ENCODE peak calls at places on chromosomes 13 and 19, in nine cellular contexts. W, A, V, J, Z, T, N, X and I are unnamed samples.

GRCh38 chr19:29290853-29291252 is 77.9 kb upstream of the UQCRFS1 start:
- DNase-seq in W (no peak), A (no peak), V (no peak), J (no peak), Z (no peak), T (no peak), N (no peak), X (no peak), I (no peak)

GRCh38 chr13:20090349-20090748 is 70.5 kb downstream of the GJA3 start:
- DNase-seq in W (no peak), A (peak; percentile 9), V (no peak), J (no peak), Z (no peak), T (peak; percentile 15), N (no peak), X (no peak), I (no peak)

GRCh38 chr19:23283925-23284324 is 33.7 kb upstream of the ZNF724 start:
- DNase-seq in W (peak; percentile 30), A (peak; percentile 37), V (no peak), J (peak; percentile 39), Z (no peak), T (peak; percentile 18), N (peak; percentile 47), X (peak; percentile 35), I (no peak)

GRCh38 chr13:111156421-111156820 is 41.3 kb downstream of the ARHGEF7 start:
- DNase-seq in W (no peak), A (no peak), V (no peak), J (no peak), Z (no peak), T (peak; percentile 23), N (no peak), X (no peak), I (no peak)

GRCh38 chr19:51338563-51339312 is 3.2 kb downstream of the VSIG10L start:
- DNase-seq in W (peak; percentile 61), A (peak; percentile 64), V (peak; percentile 63), J (peak; percentile 52), Z (peak; percentile 88), T (peak; percentile 62), N (peak; percentile 77), X (peak; percentile 68), I (peak; percentile 92)

GRCh38 chr19:2575734-2576481 is 100.0 kb downstream of the GADD45B start:
- DNase-seq in W (peak; percentile 69), A (peak; percentile 96), V (no peak), J (no peak), Z (peak; percentile 96), T (peak; percentile 95), N (no peak), X (no peak), I (peak; percentile 92)

GRCh38 chr19:8069116-8069973 is 16.8 kb downstream of the CCL25 start:
- DNase-seq in W (no peak), A (peak; percentile 21), V (no peak), J (no peak), Z (no peak), T (no peak), N (no peak), X (no peak), I (no peak)

GRCh38 chr13:75691183-75691582 is 55.1 kb downstream of the LMO7 start:
- DNase-seq in W (peak; percentile 75), A (peak; percentile 71), V (no peak), J (no peak), Z (no peak), T (peak; percentile 22), N (no peak), X (no peak), I (no peak)

GRCh38 chr13:37138917-37139316 is 33.5 kb upstream of the CSNK1A1L start:
- DNase-seq in W (no peak), A (peak; percentile 51), V (no peak), J (no peak), Z (no peak), T (no peak), N (no peak), X (no peak), I (no peak)

GRCh38 chr19:464146-464545 is 3.3 kb upstream of the SHC2 start:
- DNase-seq in W (no peak), A (no peak), V (no peak), J (no peak), Z (no peak), T (no peak), N (no peak), X (no peak), I (no peak)

GRCh38 chr13:84553252-84553651 is 671.0 kb upstream of the SLITRK1 start:
- DNase-seq in W (no peak), A (no peak), V (peak; percentile 15), J (no peak), Z (no peak), T (peak; percentile 4), N (no peak), X (no peak), I (no peak)

GRCh38 chr13:23848019-23848418 is 41.2 kb downstream of the MIPEP start:
- DNase-seq in W (no peak), A (no peak), V (no peak), J (no peak), Z (no peak), T (no peak), N (no peak), X (no peak), I (no peak)

GRCh38 chr19:3196933-3197205 is 11.1 kb downstream of the NCLN start:
- DNase-seq in W (no peak), A (no peak), V (no peak), J (no peak), Z (no peak), T (no peak), N (no peak), X (no peak), I (no peak)

GRCh38 chr19:6271251-6271650 is 8.5 kb downstream of the MLLT1 start:
- DNase-seq in W (peak; percentile 43), A (peak; percentile 57), V (no peak), J (no peak), Z (no peak), T (no peak), N (no peak), X (no peak), I (no peak)
- TF ChIP-seq CTCF in W (peak; percentile 43), A (peak; percentile 34), V (peak; percentile 24), J (peak; percentile 70), Z (peak; percentile 44), T (peak; percentile 44), N (no peak), X (no peak), I (no peak)

GRCh38 chr13:91554101-91554500 is 155.7 kb downstream of the GPC5 start:
- DNase-seq in W (no peak), A (no peak), V (no peak), J (no peak), Z (no peak), T (no peak), N (no peak), X (no peak), I (no peak)

GRCh38 chr13:91553584-91553983 is 155.2 kb downstream of the GPC5 start:
- DNase-seq in W (no peak), A (no peak), V (no peak), J (no peak), Z (no peak), T (no peak), N (no peak), X (no peak), I (no peak)

DNA sequence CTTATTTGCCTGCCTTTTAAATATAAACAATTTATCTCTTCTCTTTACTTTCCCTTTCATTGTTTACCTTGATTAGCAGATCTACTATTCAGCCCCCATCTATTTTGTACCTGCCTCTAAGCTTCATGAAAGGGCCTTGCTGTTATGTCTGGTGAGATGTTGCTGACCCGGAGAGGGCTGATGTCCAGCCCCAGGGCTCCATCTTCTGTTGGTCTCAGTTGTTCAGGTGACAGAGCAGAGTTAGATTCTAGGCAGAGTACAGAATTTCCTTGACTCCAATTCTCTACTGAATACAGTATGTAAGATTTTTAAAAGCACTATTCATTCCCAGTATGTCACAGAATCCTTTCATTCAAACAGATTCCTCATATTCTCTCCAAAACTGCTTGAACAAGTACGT is 158.9 kb downstream of the GPC5 start:
- DNase-seq in W (no peak), A (no peak), V (no peak), J (no peak), Z (no peak), T (no peak), N (no peak), X (no peak), I (no peak)
- TF ChIP-seq CTCF in W (no peak), A (no peak), V (no peak), J (no peak), Z (no peak), T (no peak), N (no peak), X (no peak), I (peak; percentile 33)

DNA sequence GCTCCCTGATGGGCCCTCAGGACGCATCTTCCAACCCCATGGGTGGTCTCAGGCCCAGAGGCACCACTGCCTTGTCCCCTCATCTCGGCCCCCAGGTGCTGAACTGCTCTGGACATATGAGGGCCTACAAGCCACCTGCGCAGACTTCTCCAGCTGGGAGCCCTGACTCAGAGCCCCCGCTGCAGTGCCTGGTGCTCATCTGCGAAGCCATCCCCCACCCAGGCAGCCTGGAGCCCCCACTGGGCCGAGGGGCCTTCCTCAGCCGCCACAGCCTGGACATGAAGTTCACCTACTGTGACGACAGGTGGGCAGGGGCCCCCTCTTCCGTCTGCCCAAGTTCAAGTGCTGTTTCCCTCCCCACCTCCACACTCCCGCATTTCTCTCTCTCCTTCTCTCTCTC is 12.2 kb downstream of the HIF3A start:
- DNase-seq in W (no peak), A (no peak), V (no peak), J (no peak), Z (no peak), T (no peak), N (no peak), X (no peak), I (no peak)
- TF ChIP-seq CTCF in W (no peak), A (no peak), V (no peak), J (no peak), Z (no peak), T (no peak), N (no peak), X (no peak), I (no peak)

GRCh38 chr19:50292216-50292827 is 36.9 kb downstream of the KCNC3 start:
- DNase-seq in W (no peak), A (no peak), V (no peak), J (no peak), Z (no peak), T (no peak), N (no peak), X (no peak), I (no peak)

GRCh38 chr19:50287331-50287730 is 41.8 kb downstream of the KCNC3 start:
- DNase-seq in W (no peak), A (no peak), V (no peak), J (no peak), Z (no peak), T (no peak), N (no peak), X (no peak), I (no peak)

GRCh38 chr19:50290775-50291174 is 38.4 kb downstream of the KCNC3 start:
- DNase-seq in W (no peak), A (no peak), V (no peak), J (no peak), Z (no peak), T (no peak), N (no peak), X (no peak), I (no peak)

GRCh38 chr19:50288954-50289353 is 40.2 kb downstream of the KCNC3 start:
- DNase-seq in W (no peak), A (no peak), V (no peak), J (no peak), Z (no peak), T (no peak), N (no peak), X (no peak), I (no peak)

DNA sequence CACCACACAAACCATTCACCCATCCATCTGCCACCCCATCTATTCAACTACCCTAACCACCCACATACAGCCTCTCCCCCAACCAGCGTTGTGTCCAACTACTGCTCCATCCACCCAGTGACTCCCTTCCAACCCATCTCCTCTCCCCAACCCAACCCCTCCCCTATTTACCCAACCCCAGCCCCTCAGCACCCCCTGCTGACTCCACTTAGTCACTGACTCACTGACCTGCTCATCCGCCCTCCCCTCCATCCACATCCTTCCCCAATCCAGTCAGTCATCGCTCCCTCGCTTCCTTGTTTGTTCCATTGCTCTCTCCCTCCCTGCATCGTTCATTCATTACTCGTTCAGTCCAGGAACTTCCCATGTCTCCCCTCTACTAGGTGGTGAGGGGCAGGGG is 39.2 kb downstream of the KCNC3 start:
- DNase-seq in W (no peak), A (no peak), V (no peak), J (no peak), Z (no peak), T (no peak), N (no peak), X (no peak), I (no peak)
- TF ChIP-seq CTCF in W (no peak), A (no peak), V (no peak), J (no peak), Z (no peak), T (no peak), N (no peak), X (no peak), I (no peak)